ENCODE peak calls at places on chromosome 15, in nine cellular contexts. C, F, E, V, X, M, R, H and D are unnamed samples.

GRCh38 chr15:47711654-47712053 is 5.7 kb upstream of the SEMA6D start:
- DNase-seq in C (no peak), F (no peak), E (no peak), V (no peak), X (peak; percentile 9), M (no peak), R (no peak), H (no peak), D (peak; percentile 41)

GRCh38 chr15:92120082-92120481 is 266.6 kb downstream of the SLCO3A1 start:
- DNase-seq in C (no peak), F (no peak), E (no peak), V (no peak), X (no peak), M (no peak), R (no peak), H (no peak), D (no peak)

GRCh38 chr15:69861331-69862171 is 236.2 kb downstream of the TLE3 start:
- DNase-seq in C (no peak), F (no peak), E (no peak), V (no peak), X (no peak), M (no peak), R (no peak), H (no peak), D (no peak)

GRCh38 chr15:41205315-41205714 is 25.2 kb downstream of the EXD1 start:
- DNase-seq in C (no peak), F (no peak), E (no peak), V (no peak), X (no peak), M (no peak), R (no peak), H (no peak), D (no peak)

GRCh38 chr15:52440414-52440813 is 88.3 kb downstream of the MYO5A start:
- DNase-seq in C (no peak), F (no peak), E (no peak), V (no peak), X (no peak), M (no peak), R (no peak), H (no peak), D (no peak)

GRCh38 chr15:91049378-91050127 is 27.2 kb upstream of the VPS33B start:
- DNase-seq in C (peak; percentile 51), F (peak; percentile 22), E (peak; percentile 38), V (peak; percentile 28), X (peak; percentile 59), M (peak; percentile 51), R (no peak), H (peak; percentile 81), D (peak; percentile 73)

GRCh38 chr15:63906266-63906584 is 72.5 kb upstream of the HERC1 start:
- DNase-seq in C (no peak), F (no peak), E (no peak), V (no peak), X (no peak), M (no peak), R (no peak), H (no peak), D (no peak)

GRCh38 chr15:48602358-48603122 is 43.0 kb downstream of the FBN1 start:
- DNase-seq in C (no peak), F (no peak), E (no peak), V (no peak), X (no peak), M (no peak), R (no peak), H (no peak), D (peak; percentile 90)

GRCh38 chr15:59491062-59491461 is 53.1 kb downstream of the FAM81A start:
- DNase-seq in C (no peak), F (no peak), E (no peak), V (no peak), X (no peak), M (no peak), R (no peak), H (no peak), D (no peak)

GRCh38 chr15:48680841-48681240 is 35.3 kb upstream of the FBN1 start:
- DNase-seq in C (no peak), F (no peak), E (peak; percentile 79), V (no peak), X (no peak), M (no peak), R (no peak), H (no peak), D (no peak)

GRCh38 chr15:25175033-25175788 is 220.4 kb downstream of the SNRPN start:
- DNase-seq in C (no peak), F (no peak), E (no peak), V (no peak), X (no peak), M (no peak), R (peak; percentile 66), H (no peak), D (no peak)

GRCh38 chr15:48267766-48268165 is 61.7 kb downstream of the SLC12A1 start:
- DNase-seq in C (no peak), F (no peak), E (no peak), V (no peak), X (no peak), M (no peak), R (no peak), H (no peak), D (no peak)

GRCh38 chr15:89888214-89888804 is 5.5 kb downstream of the AP3S2 start:
- DNase-seq in C (no peak), F (no peak), E (peak; percentile 74), V (no peak), X (peak; percentile 35), M (no peak), R (no peak), H (peak; percentile 60), D (peak; percentile 77)

GRCh38 chr15:95910643-95911212 is 419.8 kb upstream of the NR2F2 start:
- DNase-seq in C (no peak), F (no peak), E (no peak), V (no peak), X (no peak), M (no peak), R (no peak), H (no peak), D (no peak)

GRCh38 chr15:101006931-101007687 is 88.0 kb downstream of the LRRK1 start:
- DNase-seq in C (peak; percentile 82), F (peak; percentile 36), E (peak; percentile 47), V (peak; percentile 30), X (peak; percentile 89), M (peak; percentile 44), R (peak; percentile 93), H (peak; percentile 87), D (peak; percentile 88)

GRCh38 chr15:31083394-31083790 is 18.1 kb downstream of the TRPM1 start:
- DNase-seq in C (no peak), F (no peak), E (no peak), V (no peak), X (no peak), M (no peak), R (no peak), H (peak; percentile 64), D (no peak)

GRCh38 chr15:59736181-59736580 is 47.1 kb upstream of the BNIP2 start:
- DNase-seq in C (no peak), F (no peak), E (no peak), V (no peak), X (no peak), M (no peak), R (no peak), H (no peak), D (no peak)

GRCh38 chr15:80752204-80752603 is 27.0 kb upstream of the CEMIP start:
- DNase-seq in C (no peak), F (no peak), E (no peak), V (no peak), X (no peak), M (no peak), R (no peak), H (no peak), D (no peak)

GRCh38 chr15:64619880-64620839 is 155.2 kb downstream of the RBPMS2 start:
- DNase-seq in C (no peak), F (no peak), E (no peak), V (no peak), X (no peak), M (no peak), R (no peak), H (no peak), D (peak; percentile 32)

GRCh38 chr15:88803241-88803919 is at the start of gene ACAN:
- DNase-seq in C (peak; percentile 68), F (no peak), E (no peak), V (no peak), X (peak; percentile 42), M (no peak), R (no peak), H (no peak), D (no peak)

GRCh38 chr15:38299216-38299615 is 46.6 kb downstream of the SPRED1 start:
- DNase-seq in C (no peak), F (no peak), E (peak; percentile 13), V (no peak), X (no peak), M (no peak), R (no peak), H (no peak), D (no peak)

GRCh38 chr15:101614001-101614585 is 38.1 kb downstream of the TM2D3 start:
- DNase-seq in C (no peak), F (no peak), E (no peak), V (no peak), X (no peak), M (no peak), R (no peak), H (no peak), D (no peak)

GRCh38 chr15:68383161-68384074 is 48.5 kb downstream of the ITGA11 start:
- DNase-seq in C (no peak), F (peak; percentile 9), E (no peak), V (no peak), X (peak; percentile 63), M (peak; percentile 6), R (peak; percentile 23), H (peak; percentile 32), D (peak; percentile 80)

GRCh38 chr15:27070816-27071215 is 99.8 kb downstream of the GABRG3 start:
- DNase-seq in C (no peak), F (no peak), E (no peak), V (no peak), X (no peak), M (no peak), R (no peak), H (no peak), D (no peak)

GRCh38 chr15:68311464-68311835 is 33.9 kb downstream of the FEM1B start:
- DNase-seq in C (no peak), F (no peak), E (no peak), V (no peak), X (no peak), M (no peak), R (no peak), H (no peak), D (no peak)

GRCh38 chr15:90684281-90684680 is 32.9 kb upstream of the BLM start:
- DNase-seq in C (no peak), F (no peak), E (no peak), V (no peak), X (no peak), M (no peak), R (no peak), H (no peak), D (no peak)

GRCh38 chr15:90883971-90884718 is at the start of gene FES:
- DNase-seq in C (peak; percentile 58), F (no peak), E (no peak), V (peak; percentile 47), X (no peak), M (no peak), R (peak; percentile 94), H (peak; percentile 64), D (peak; percentile 77)

GRCh38 chr15:91407237-91407889 is 307.3 kb downstream of the SV2B start:
- DNase-seq in C (no peak), F (no peak), E (no peak), V (no peak), X (no peak), M (no peak), R (no peak), H (no peak), D (no peak)

GRCh38 chr15:45456212-45457106 is 66.1 kb downstream of the SLC30A4 start:
- DNase-seq in C (no peak), F (no peak), E (peak; percentile 99), V (peak; percentile 43), X (peak; percentile 14), M (peak; percentile 54), R (no peak), H (peak; percentile 48), D (peak; percentile 96)

GRCh38 chr15:49832421-49832980 is 211.7 kb downstream of the DTWD1 start:
- DNase-seq in C (peak; percentile 7), F (no peak), E (no peak), V (no peak), X (no peak), M (no peak), R (no peak), H (peak; percentile 79), D (peak; percentile 6)

GRCh38 chr15:41900526-41901380 is 6.9 kb upstream of the SPTBN5 start:
- DNase-seq in C (no peak), F (no peak), E (no peak), V (no peak), X (no peak), M (no peak), R (no peak), H (no peak), D (no peak)